ENCODE peak calls at places on chromosomes 13 and 19, in six cellular contexts. B is right cardiac atrium; Y is stimulated activated naive CD8-positive, alpha-beta T cell treated with anti-CD3 and anti-CD28 coated beads, Interleukin-15, Interleukin-2, amounts not matched to agents 100 U/mL and 50 U/mL, for 24 hours; D is hepatic stellate cell; N is NCI-H1105 treated with DMSO at 0.1 percent for 48 hours; V is MCF 10A. L is an unnamed sample.

GRCh38 chr19:1766800-1767352 is 13.6 kb downstream of the ONECUT3 start:
- DNase-seq in B (no peak), Y (peak; percentile 31), D (no peak), N (no peak), V (peak; percentile 33), L (no peak)

GRCh38 chr13:94696171-94696570 is 16.2 kb downstream of the SOX21 start:
- DNase-seq in B (no peak), Y (no peak), D (no peak), N (no peak), V (no peak), L (no peak)

GRCh38 chr19:33161201-33161600 is 29.3 kb downstream of the WDR88 start:
- DNase-seq in B (no peak), Y (no peak), D (no peak), N (no peak), V (no peak), L (no peak)

GRCh38 chr19:22260499-22260898 is 25.7 kb upstream of the ZNF729 start:
- DNase-seq in B (no peak), Y (no peak), D (no peak), N (no peak), V (no peak), L (no peak)

GRCh38 chr13:42815686-42816085 is 34.3 kb downstream of the FAM216B start:
- DNase-seq in B (no peak), Y (no peak), D (no peak), N (peak; percentile 23), V (no peak), L (no peak)

GRCh38 chr13:22064854-22065646 is 394.2 kb downstream of the FGF9 start:
- DNase-seq in B (no peak), Y (no peak), D (no peak), N (no peak), V (no peak), L (no peak)

GRCh38 chr13:111248822-111249221 is 71.6 kb upstream of the TEX29 start:
- DNase-seq in B (no peak), Y (no peak), D (no peak), N (no peak), V (no peak), L (no peak)

GRCh38 chr13:96460571-96460970 is 370.7 kb downstream of the HS6ST3 start:
- DNase-seq in B (peak; percentile 44), Y (no peak), D (no peak), N (peak; percentile 83), V (peak; percentile 58), L (no peak)

GRCh38 chr13:91360246-91360751 is 12.8 kb downstream of the MIR17HG start:
- DNase-seq in B (no peak), Y (no peak), D (no peak), N (no peak), V (no peak), L (no peak)

GRCh38 chr19:53130506-53130905 is 2.2 kb downstream of the ZNF415 start:
- DNase-seq in B (no peak), Y (no peak), D (no peak), N (no peak), V (no peak), L (no peak)

GRCh38 chr13:41565221-41565620 is 107.9 kb downstream of the RGCC start:
- DNase-seq in B (no peak), Y (no peak), D (peak; percentile 82), N (no peak), V (no peak), L (no peak)

GRCh38 chr19:37778613-37779138 is 710 bp downstream of the ZNF573 start:
- DNase-seq in B (no peak), Y (no peak), D (peak; percentile 17), N (no peak), V (peak; percentile 36), L (no peak)

GRCh38 chr19:24000656-24001055 is 86.0 kb downstream of the ZNF726 start:
- DNase-seq in B (no peak), Y (no peak), D (no peak), N (no peak), V (no peak), L (no peak)

GRCh38 chr19:3465552-3465951 is 14.8 kb downstream of the SMIM24 start:
- DNase-seq in B (peak; percentile 18), Y (no peak), D (no peak), N (no peak), V (no peak), L (no peak)

GRCh38 chr19:45474941-45475516 is 7.2 kb downstream of the FOSB start:
- DNase-seq in B (no peak), Y (no peak), D (no peak), N (no peak), V (no peak), L (no peak)

GRCh38 chr19:50877338-50877737 is 4.1 kb downstream of the KLK2 start:
- DNase-seq in B (no peak), Y (no peak), D (no peak), N (no peak), V (no peak), L (no peak)

GRCh38 chr13:26457212-26457611 is 100.3 kb upstream of the WASF3 start:
- DNase-seq in B (no peak), Y (no peak), D (no peak), N (no peak), V (peak; percentile 41), L (no peak)

GRCh38 chr13:37648604-37649003 is 50.0 kb upstream of the POSTN start:
- DNase-seq in B (no peak), Y (no peak), D (peak; percentile 18), N (no peak), V (peak; percentile 16), L (no peak)